ENCODE peak calls at places on chromosomes 4 and X, in four cellular contexts. I, V, D and M are unnamed samples.

GRCh38 chrX:129600981-129601424 is 53.8 kb downstream of the APLN start:
- DNase-seq in I (no peak), V (peak), D (peak), M (peak)

GRCh38 chr4:86939123-86939522 is 4.3 kb downstream of the AFF1 start:
- DNase-seq in I (no peak), V (peak), D (no peak), M (no peak)

GRCh38 chr4:187227907-187228699 is 504.4 kb upstream of the FAT1 start:
- DNase-seq in I (no peak), V (peak), D (no peak), M (no peak)

GRCh38 chr4:169345207-169345788 is 74.5 kb upstream of the SH3RF1 start:
- DNase-seq in I (no peak), V (no peak), D (peak), M (no peak)

GRCh38 chr4:94290245-94290644 is 52.4 kb downstream of the HPGDS start:
- DNase-seq in I (no peak), V (no peak), D (no peak), M (no peak)

GRCh38 chrX:130144509-130144908 is 21.1 kb downstream of the AIFM1 start:
- DNase-seq in I (no peak), V (no peak), D (peak), M (no peak)

GRCh38 chr4:110008540-110008939 is 95.9 kb downstream of the EGF start:
- DNase-seq in I (no peak), V (no peak), D (no peak), M (no peak)

GRCh38 chrX:43643201-43643600 is 12.9 kb upstream of the MAOA start:
- DNase-seq in I (no peak), V (peak), D (no peak), M (no peak)

GRCh38 chr4:182808673-182809416 is 108.3 kb downstream of the DCTD start:
- DNase-seq in I (no peak), V (peak), D (no peak), M (no peak)

GRCh38 chrX:97482901-97483300 is 599.2 kb downstream of the RPA4 start:
- DNase-seq in I (no peak), V (no peak), D (no peak), M (no peak)

DNA sequence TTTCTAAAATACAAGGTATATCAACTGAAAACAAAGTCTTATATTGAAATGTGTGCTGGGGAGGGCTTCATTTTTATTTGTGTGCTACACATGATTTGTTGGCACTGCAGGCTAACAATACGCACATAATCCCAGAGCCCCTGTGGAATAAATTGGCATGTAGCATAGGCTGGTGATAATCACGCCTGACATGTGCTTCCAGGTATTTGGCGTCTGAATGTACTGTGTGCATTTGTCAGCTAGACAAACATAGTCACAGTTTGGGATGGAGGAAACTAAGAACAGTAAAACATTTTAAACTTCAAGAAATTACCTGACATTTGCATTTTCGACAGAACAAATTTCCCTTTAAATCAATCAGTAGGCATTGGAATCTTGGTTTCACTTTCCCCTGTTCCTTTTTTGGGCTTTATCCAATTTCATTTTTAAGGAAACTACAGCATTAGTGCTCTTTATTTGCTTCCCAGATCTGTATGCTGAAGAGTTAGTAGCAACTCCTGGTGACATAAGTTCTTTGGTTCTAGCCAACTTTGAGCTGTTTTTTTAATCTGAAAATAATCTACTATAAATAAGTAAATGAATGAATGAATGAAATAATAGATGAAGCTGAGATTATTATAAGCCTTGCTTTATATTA is 472.3 kb downstream of the PDHA2 start:
- DNase-seq in I (no peak), V (no peak), D (peak), M (no peak)
- H3K4me3 ChIP-seq in I (peak), V (no peak), D (peak), M (no peak)

GRCh38 chr4:62204136-62204535 is 1004.0 kb downstream of the ADGRL3 start:
- DNase-seq in I (no peak), V (no peak), D (no peak), M (no peak)
- H3K4me3 ChIP-seq in I (no peak), V (no peak), D (no peak), M (no peak)

GRCh38 chr4:125011646-125012045 is 299.1 kb upstream of the ANKRD50 start:
- DNase-seq in I (no peak), V (peak), D (peak), M (no peak)

GRCh38 chr4:125016892-125017299 is 297.9 kb upstream of the FAT4 start:
- DNase-seq in I (no peak), V (peak), D (peak), M (no peak)

GRCh38 chr4:125010776-125011503 is 298.4 kb upstream of the ANKRD50 start:
- DNase-seq in I (no peak), V (no peak), D (no peak), M (no peak)

GRCh38 chr4:125013891-125014290 is 300.9 kb upstream of the FAT4 start:
- DNase-seq in I (no peak), V (no peak), D (peak), M (no peak)
- H3K4me3 ChIP-seq in I (no peak), V (no peak), D (no peak), M (no peak)

GRCh38 chr4:7739918-7740865 is 199.5 kb downstream of the AFAP1 start:
- DNase-seq in I (no peak), V (no peak), D (no peak), M (no peak)
- H3K4me3 ChIP-seq in I (no peak), V (no peak), D (no peak), M (no peak)

DNA sequence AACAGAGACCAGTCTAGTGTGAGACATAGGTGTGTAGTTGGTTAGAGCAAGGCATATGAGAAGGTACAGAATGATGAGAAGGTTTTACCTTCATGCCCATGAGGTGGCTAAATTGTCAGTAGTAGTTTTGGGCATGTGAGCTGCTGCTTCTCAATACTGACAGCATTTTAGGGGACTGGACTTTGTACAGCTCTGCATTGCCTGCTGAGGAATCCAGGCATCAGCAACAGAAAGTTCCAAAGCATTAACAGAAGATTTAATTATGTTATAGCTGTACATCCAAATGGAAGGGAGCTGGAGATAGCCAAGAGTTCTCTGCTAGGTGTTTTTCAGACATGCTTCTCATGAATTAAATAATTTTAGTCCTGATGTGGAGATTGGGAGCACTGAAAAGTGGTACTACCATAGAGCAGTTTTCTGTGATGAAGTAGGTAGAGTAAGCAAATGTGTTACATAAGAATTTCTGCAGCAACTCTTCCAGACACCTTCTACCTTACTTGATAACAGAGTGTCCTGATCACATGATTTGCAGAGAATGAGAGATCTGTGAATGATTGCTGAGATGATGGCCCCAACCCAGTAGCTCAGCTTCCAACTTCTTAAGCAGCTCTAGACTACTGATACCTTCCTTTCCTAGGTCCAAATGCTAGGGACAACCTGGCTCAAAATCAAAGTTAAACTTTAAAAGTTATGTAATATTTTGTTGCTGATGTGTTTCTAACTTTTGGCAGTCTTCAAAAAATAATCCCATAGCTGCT is 30.4 kb downstream of the FNIP2 start:
- DNase-seq in I (no peak), V (no peak), D (no peak), M (no peak)
- H3K4me3 ChIP-seq in I (no peak), V (no peak), D (no peak), M (no peak)

GRCh38 chr4:91198951-91199350 is 1071.8 kb downstream of the CCSER1 start:
- DNase-seq in I (no peak), V (peak), D (peak), M (no peak)
- H3K4me3 ChIP-seq in I (no peak), V (no peak), D (no peak), M (no peak)

DNA sequence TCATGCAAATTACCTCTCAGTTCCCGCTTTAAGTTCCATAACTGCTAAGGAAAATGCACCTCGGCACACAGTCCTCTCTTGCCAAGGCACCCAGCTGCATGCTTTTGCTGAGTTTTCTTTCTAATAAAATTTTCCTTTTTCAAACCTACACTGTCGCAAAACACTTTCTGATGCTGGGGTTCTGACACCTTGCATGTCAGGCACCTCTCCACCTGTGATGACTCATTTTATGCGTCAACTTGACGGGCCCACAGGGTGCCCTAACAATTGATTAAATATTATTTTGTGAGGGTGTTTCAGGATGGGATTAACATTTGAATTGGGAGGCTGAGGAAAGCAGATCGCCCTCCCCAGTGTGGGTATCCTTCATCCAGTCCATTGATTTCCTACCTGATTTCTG is 291.0 kb upstream of the STS start:
- DNase-seq in I (no peak), V (no peak), D (no peak), M (no peak)
- H3K4me3 ChIP-seq in I (no peak), V (no peak), D (no peak), M (no peak)

GRCh38 chrX:94493405-94493804 is 819.4 kb downstream of the FAM133A start:
- DNase-seq in I (no peak), V (no peak), D (no peak), M (no peak)

DNA sequence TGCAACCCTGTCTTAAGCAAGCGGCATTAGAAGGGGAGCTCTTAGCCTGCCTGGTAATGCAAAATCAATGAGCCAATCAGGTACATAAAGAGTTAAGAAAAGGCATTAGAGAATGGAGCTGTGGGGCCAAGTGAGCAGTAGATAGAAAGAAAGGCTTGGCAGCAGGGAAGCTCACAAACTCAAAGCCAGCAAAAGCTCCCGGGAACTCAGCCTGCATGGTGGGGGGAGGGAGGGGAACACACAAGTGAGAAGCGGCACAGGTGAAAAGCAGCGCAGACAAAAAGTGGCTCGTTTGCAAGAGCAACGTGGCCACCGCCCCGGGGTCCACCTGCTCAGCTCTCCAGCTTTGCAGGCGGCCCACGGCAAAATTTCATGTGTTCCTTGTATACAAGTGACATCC is 818.5 kb downstream of the FAM133A start:
- DNase-seq in I (no peak), V (no peak), D (no peak), M (no peak)
- H3K4me3 ChIP-seq in I (no peak), V (no peak), D (no peak), M (no peak)

GRCh38 chrX:149490100-149490499 is 15.0 kb downstream of the IDS start:
- DNase-seq in I (no peak), V (peak), D (no peak), M (no peak)

GRCh38 chrX:149491812-149492211 is 13.3 kb downstream of the IDS start:
- DNase-seq in I (no peak), V (no peak), D (no peak), M (no peak)

GRCh38 chrX:149487292-149487691 is 17.8 kb downstream of the IDS start:
- DNase-seq in I (no peak), V (no peak), D (no peak), M (no peak)
- H3K4me3 ChIP-seq in I (no peak), V (no peak), D (no peak), M (no peak)